ENCODE peak calls at places on chromosomes 5 and 9, in six cellular contexts. E, I, A, M, U and Q are unnamed samples.

GRCh38 chr5:138565100-138565821 is 9.9 kb downstream of the HSPA9 start:
- DNase-seq in U (no peak), I (no peak), A (no peak), M (no peak), E (no peak), Q (no peak)

GRCh38 chr5:151448038-151448985 is 909 bp downstream of the SLC36A1 start:
- DNase-seq in U (no peak), I (peak; percentile 21), A (no peak), E (peak; percentile 64), M (peak; percentile 73), Q (no peak)

GRCh38 chr9:18459958-18460584 is 13.9 kb upstream of the ADAMTSL1 start:
- DNase-seq in E (no peak), U (no peak), I (no peak), M (no peak), A (no peak), Q (no peak)

GRCh38 chr5:141430332-141431113 is at the start of gene PCDHGA12:
- DNase-seq in E (no peak), I (peak; percentile 51), U (no peak), A (no peak), M (no peak), Q (no peak)

GRCh38 chr5:15850939-15851341 is 328.7 kb downstream of the MARCHF11 start:
- DNase-seq in E (no peak), I (no peak), A (no peak), M (no peak), U (no peak), Q (no peak)

GRCh38 chr9:136765041-136765440 is 723 bp upstream of the LCN15 start:
- DNase-seq in U (no peak), A (no peak), M (peak; percentile 54), E (no peak), I (no peak), Q (no peak)

GRCh38 chr9:118529210-118529609 is 825.0 kb downstream of the TLR4 start:
- DNase-seq in M (no peak), I (no peak), U (no peak), E (no peak), A (no peak), Q (no peak)

GRCh38 chr5:32805966-32806626 is 95.0 kb downstream of the NPR3 start:
- DNase-seq in E (no peak), M (peak; percentile 59), A (peak; percentile 79), U (no peak), I (no peak), Q (no peak)

GRCh38 chr5:40551706-40552557 is 127.8 kb upstream of the PTGER4 start:
- DNase-seq in A (peak; percentile 79), U (no peak), E (no peak), M (peak; percentile 66), I (no peak), Q (no peak)

GRCh38 chr5:43602456-43602817 is 543 bp upstream of the NNT start:
- DNase-seq in E (peak; percentile 40), M (peak; percentile 83), I (peak; percentile 32), U (no peak), A (peak; percentile 71), Q (peak; percentile 4)

GRCh38 chr5:72291601-72292000 is 28.4 kb downstream of the MRPS27 start:
- DNase-seq in U (no peak), A (no peak), M (no peak), I (no peak), E (no peak), Q (no peak)

GRCh38 chr5:84384604-84385575 is at the start of gene EDIL3:
- DNase-seq in A (no peak), U (peak; percentile 87), M (peak; percentile 83), E (peak; percentile 71), I (peak; percentile 44), Q (peak; percentile 72)

GRCh38 chr5:135203593-135204036 is 169.6 kb upstream of the PITX1 start:
- DNase-seq in E (no peak), U (no peak), M (no peak), A (no peak), I (no peak), Q (no peak)

GRCh38 chr5:168721966-168722365 is 142.8 kb upstream of the PANK3 start:
- DNase-seq in M (peak; percentile 32), A (no peak), E (no peak), I (no peak), U (no peak), Q (no peak)

GRCh38 chr9:76912631-76913275 is 6.8 kb upstream of the PRUNE2 start:
- DNase-seq in I (no peak), M (peak; percentile 62), U (no peak), A (peak; percentile 69), E (no peak), Q (no peak)

GRCh38 chr9:109923826-109924225 is 143.8 kb downstream of the PALM2AKAP2 start:
- DNase-seq in U (no peak), M (no peak), A (no peak), E (no peak), I (no peak), Q (no peak)

GRCh38 chr5:111310713-111311620 is 86.8 kb downstream of the CAMK4 start:
- DNase-seq in U (no peak), I (no peak), M (no peak), E (no peak), A (no peak), Q (no peak)

GRCh38 chr9:31542384-31543055 is 841.9 kb upstream of the ACO1 start:
- DNase-seq in I (peak; percentile 55), A (peak; percentile 0), U (no peak), M (no peak), E (no peak), Q (no peak)

GRCh38 chr9:130446111-130446861 is 1.5 kb downstream of the ASS1 start:
- DNase-seq in U (peak; percentile 94), I (peak; percentile 95), A (no peak), M (peak; percentile 78), E (no peak), Q (no peak)

GRCh38 chr9:34317436-34317835 is 11.6 kb downstream of the KIF24 start:
- DNase-seq in E (no peak), M (no peak), I (no peak), A (no peak), U (no peak), Q (no peak)

GRCh38 chr5:109225695-109226094 is 184.1 kb downstream of the PJA2 start:
- DNase-seq in U (no peak), I (peak; percentile 60), E (no peak), A (no peak), M (no peak), Q (no peak)

GRCh38 chr9:119117409-119117808 is 251.8 kb downstream of the BRINP1 start:
- DNase-seq in E (no peak), U (no peak), A (no peak), M (no peak), I (no peak), Q (no peak)

GRCh38 chr9:6410653-6411052 is 2.3 kb upstream of the UHRF2 start:
- DNase-seq in E (no peak), A (no peak), U (no peak), M (no peak), I (no peak), Q (no peak)